ENCODE peak calls at places on chromosome 15, in six cellular contexts. P, W, Q, Z, A and B are unnamed samples.

GRCh38 chr15:96354731-96355560 is 24.4 kb downstream of the NR2F2 start:
- DNase-seq in P (no peak), W (no peak), Q (peak), Z (no peak), A (no peak), B (peak)

GRCh38 chr15:98996619-98997018 is 11.0 kb downstream of the PGPEP1L start:
- DNase-seq in P (no peak), W (no peak), Q (no peak), Z (no peak), A (no peak), B (no peak)

GRCh38 chr15:77440378-77440999 is 19.8 kb downstream of the HMG20A start:
- DNase-seq in P (no peak), W (peak), Q (peak), Z (no peak), A (no peak), B (peak)

GRCh38 chr15:76012021-76012551 is at the start of gene NRG4:
- DNase-seq in P (no peak), W (no peak), Q (peak), Z (no peak), A (no peak), B (peak)

GRCh38 chr15:33031324-33031736 is 163.2 kb downstream of the FMN1 start:
- DNase-seq in P (no peak), W (no peak), Q (peak), Z (no peak), A (no peak), B (peak)

GRCh38 chr15:50012790-50013189 is 106.2 kb downstream of the ATP8B4 start:
- DNase-seq in P (no peak), W (no peak), Q (no peak), Z (no peak), A (no peak), B (no peak)

GRCh38 chr15:31086344-31086743 is 15.2 kb downstream of the TRPM1 start:
- DNase-seq in P (no peak), W (no peak), Q (no peak), Z (no peak), A (no peak), B (no peak)

GRCh38 chr15:74132681-74133070 is 2.3 kb downstream of the ISLR2 start:
- DNase-seq in P (no peak), W (no peak), Q (peak), Z (no peak), A (no peak), B (no peak)

GRCh38 chr15:94168250-94168649 is 63.1 kb upstream of the MCTP2 start:
- DNase-seq in P (no peak), W (no peak), Q (no peak), Z (no peak), A (no peak), B (no peak)

GRCh38 chr15:100333236-100333635 is 8.5 kb downstream of the ADAMTS17 start:
- DNase-seq in P (no peak), W (no peak), Q (no peak), Z (no peak), A (no peak), B (no peak)

GRCh38 chr15:89494006-89494405 is 2.4 kb downstream of the RHCG start:
- DNase-seq in P (no peak), W (no peak), Q (no peak), Z (no peak), A (no peak), B (no peak)

GRCh38 chr15:89498574-89498906 is 2.2 kb upstream of the RHCG start:
- DNase-seq in P (no peak), W (no peak), Q (no peak), Z (no peak), A (no peak), B (no peak)

GRCh38 chr15:89494941-89495637 is 1.3 kb downstream of the RHCG start:
- DNase-seq in P (no peak), W (peak), Q (no peak), Z (no peak), A (no peak), B (peak)

GRCh38 chr15:89495638-89496145 is 691 bp downstream of the RHCG start:
- DNase-seq in P (no peak), W (no peak), Q (no peak), Z (no peak), A (no peak), B (no peak)

GRCh38 chr15:89496155-89497098 is at the start of gene RHCG:
- DNase-seq in P (no peak), W (peak), Q (peak), Z (peak), A (no peak), B (peak)
- TF ChIP-seq CTCF in P (peak), W (peak), Q (peak), Z (peak), A (no peak), B (peak)

DNA sequence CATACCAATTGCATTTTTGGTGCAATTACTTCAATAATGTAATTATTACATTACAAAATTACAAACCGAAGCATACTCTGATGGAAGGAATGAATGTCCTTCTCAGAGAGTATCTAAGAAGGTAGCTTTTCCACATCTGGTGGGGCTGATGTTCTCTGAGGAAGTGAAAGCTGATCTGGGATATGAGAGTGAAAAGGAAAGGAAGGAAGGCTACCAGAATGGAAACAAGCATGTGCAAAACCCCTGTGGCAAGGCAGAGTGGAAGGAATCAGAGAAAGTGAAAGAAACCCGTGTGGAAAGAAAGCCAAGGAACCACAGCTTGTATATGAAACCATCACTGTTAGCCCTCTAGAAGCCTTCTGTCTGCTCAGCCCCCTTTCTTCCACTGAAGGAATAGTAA is 35.3 kb upstream of the GOLGA8A start:
- DNase-seq in P (no peak), W (no peak), Q (no peak), Z (no peak), A (no peak), B (no peak)
- TF ChIP-seq CTCF in P (no peak), W (no peak), Q (no peak), Z (no peak), A (no peak), B (no peak)

GRCh38 chr15:67064607-67065530 is 533 bp upstream of the SMAD3 start:
- DNase-seq in P (peak), W (peak), Q (no peak), Z (peak), A (no peak), B (no peak)
- TF ChIP-seq CTCF in P (no peak), W (no peak), Q (no peak), Z (no peak), A (no peak), B (no peak)

GRCh38 chr15:38496151-38496550 is 42.2 kb downstream of the FAM98B start:
- DNase-seq in P (no peak), W (no peak), Q (no peak), Z (no peak), A (no peak), B (no peak)
- TF ChIP-seq CTCF in P (no peak), W (no peak), Q (no peak), Z (no peak), A (no peak), B (no peak)